ENCODE peak calls at places on chromosome 19, in six cellular contexts. E is HCT116, F is MCF 10A, T is stomach, W is esophagus muscularis mucosa, D is foreskin fibroblast. C is an unnamed sample.

GRCh38 chr19:5436101-5436947 is 18.9 kb upstream of the ZNRF4 start:
- DNase-seq in E (no peak), F (no peak), T (no peak), W (no peak), D (no peak), C (peak; percentile 87)

GRCh38 chr19:16457195-16457953 is 14.4 kb downstream of the EPS15L1 start:
- DNase-seq in E (no peak), F (peak; percentile 27), T (peak; percentile 36), W (no peak), D (no peak), C (peak; percentile 36)

GRCh38 chr19:39845621-39846175 is 481 bp downstream of the FBL start:
- DNase-seq in E (no peak), F (peak; percentile 34), T (no peak), W (no peak), D (no peak), C (no peak)

GRCh38 chr19:40608957-40609356 is 7.8 kb downstream of the LTBP4 start:
- DNase-seq in E (no peak), F (no peak), T (no peak), W (no peak), D (no peak), C (no peak)

GRCh38 chr19:37778613-37779138 is 710 bp downstream of the ZNF573 start:
- DNase-seq in E (no peak), F (peak; percentile 36), T (no peak), W (no peak), D (no peak), C (no peak)

GRCh38 chr19:20661150-20661819 is at the start of gene ZNF626:
- DNase-seq in E (no peak), F (no peak), T (peak; percentile 98), W (peak; percentile 99), D (peak; percentile 91), C (peak; percentile 86)

GRCh38 chr19:38745316-38745715 is 1.0 kb upstream of the CAPN12 start:
- DNase-seq in E (no peak), F (no peak), T (no peak), W (no peak), D (no peak), C (no peak)

GRCh38 chr19:6126335-6126974 is 9.0 kb upstream of the ACSBG2 start:
- DNase-seq in E (peak; percentile 91), F (peak; percentile 81), T (no peak), W (no peak), D (peak; percentile 48), C (no peak)

GRCh38 chr19:38880076-38880881 is 2.2 kb upstream of the RINL start:
- DNase-seq in E (no peak), F (no peak), T (no peak), W (no peak), D (no peak), C (no peak)

GRCh38 chr19:39499082-39499642 is 415 bp downstream of the DLL3 start:
- DNase-seq in E (no peak), F (no peak), T (no peak), W (no peak), D (no peak), C (peak; percentile 13)

GRCh38 chr19:17483605-17484002 is 13.3 kb downstream of the SLC27A1 start:
- DNase-seq in E (no peak), F (no peak), T (no peak), W (no peak), D (no peak), C (no peak)

GRCh38 chr19:861756-862528 is 2.5 kb downstream of the CFD start:
- DNase-seq in E (peak; percentile 63), F (peak; percentile 54), T (no peak), W (no peak), D (no peak), C (peak; percentile 44)
- TF ChIP-seq CTCF in E (peak; percentile 31), F (no peak), T (no peak), W (peak; percentile 10), D (no peak), C (peak; percentile 21)

DNA sequence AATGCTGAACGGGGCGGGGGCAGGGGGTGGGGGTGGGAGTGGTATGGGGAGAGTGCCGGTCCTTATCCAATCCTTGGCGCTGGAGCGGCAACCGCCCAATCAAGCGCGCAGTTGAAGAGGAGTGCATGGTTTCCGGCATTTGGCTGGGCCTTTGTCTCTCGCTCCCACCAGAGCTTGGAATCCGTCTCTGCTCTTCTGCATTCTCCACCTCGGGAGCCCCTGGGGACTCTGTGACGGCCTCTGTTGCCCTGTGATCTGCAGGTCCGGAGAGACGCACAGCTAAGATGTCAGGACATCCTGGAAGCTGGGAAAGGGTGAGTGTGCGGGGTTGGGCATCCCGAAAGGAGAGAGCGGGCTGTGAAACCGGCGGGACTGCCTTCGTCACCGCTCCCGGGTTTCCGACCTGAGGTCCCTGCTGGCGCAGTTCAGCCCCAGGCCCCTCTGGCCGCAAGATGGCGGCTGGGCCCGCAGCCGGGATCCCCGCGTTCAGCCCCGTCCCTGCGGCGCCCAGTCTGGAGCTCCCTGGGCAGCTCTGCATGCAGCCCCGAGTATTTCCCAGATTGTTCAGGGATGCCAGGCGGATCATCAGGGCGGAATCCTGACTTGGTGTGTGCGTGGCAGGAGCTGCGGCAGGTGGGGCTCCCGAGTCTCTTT is 53.6 kb upstream of the ZNF254 start:
- DNase-seq in E (peak; percentile 52), F (peak; percentile 95), T (peak; percentile 89), W (peak; percentile 97), D (peak; percentile 88), C (peak; percentile 73)
- TF ChIP-seq CTCF in E (no peak), F (no peak), T (no peak), W (no peak), D (no peak), C (no peak)

DNA sequence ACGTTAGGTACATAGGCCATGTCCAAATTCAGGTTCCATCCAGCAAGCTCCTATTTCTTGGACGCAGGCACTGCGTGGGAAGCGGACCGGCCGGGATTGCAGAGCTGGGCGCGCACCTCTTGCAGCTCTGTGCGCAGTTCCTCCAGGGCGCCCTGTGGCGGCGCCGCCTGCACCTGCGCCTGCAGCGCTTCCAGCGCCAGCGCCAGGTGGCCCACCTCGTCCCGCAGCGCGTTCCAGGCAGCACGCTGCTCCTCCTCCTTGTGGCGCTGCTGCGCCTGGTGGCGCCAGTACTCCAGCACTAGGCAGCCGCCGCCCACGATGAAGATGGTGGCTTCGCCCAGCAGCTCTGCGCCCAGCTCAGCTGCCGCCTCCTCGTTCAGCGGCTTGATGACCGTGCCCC is 31.1 kb downstream of the OPA3 start:
- DNase-seq in E (no peak), F (no peak), T (peak; percentile 68), W (no peak), D (no peak), C (no peak)
- TF ChIP-seq CTCF in E (no peak), F (no peak), T (peak; percentile 41), W (no peak), D (no peak), C (no peak)

DNA sequence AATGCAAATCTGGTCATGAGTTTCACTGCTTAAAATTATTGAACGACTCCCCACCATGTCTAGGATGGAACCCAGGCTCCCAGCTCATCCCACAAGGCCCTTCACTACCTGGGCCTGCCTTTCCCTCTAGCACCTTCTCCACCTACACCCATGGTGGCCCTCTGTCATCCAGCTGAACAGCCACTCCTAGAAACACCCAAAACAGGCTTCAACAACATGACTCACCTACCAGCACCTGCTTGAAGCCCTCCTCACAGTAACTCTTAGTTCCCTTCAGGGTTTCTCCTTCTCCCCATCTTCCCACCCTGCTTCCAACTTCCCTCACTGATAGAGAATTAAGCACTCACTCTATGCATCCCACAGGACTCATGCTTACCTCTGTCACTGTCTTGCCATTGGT is 6.6 kb upstream of the IGFL2 start:
- DNase-seq in E (no peak), F (no peak), T (no peak), W (peak; percentile 53), D (no peak), C (no peak)
- TF ChIP-seq CTCF in E (no peak), F (no peak), T (no peak), W (no peak), D (no peak), C (no peak)

GRCh38 chr19:51108066-51108804 is at the start of gene CTU1:
- DNase-seq in E (peak; percentile 99), F (peak; percentile 99), T (peak; percentile 98), W (peak; percentile 99), D (peak; percentile 99), C (peak; percentile 96)

GRCh38 chr19:51110666-51110971 is 2.4 kb upstream of the CTU1 start:
- DNase-seq in E (no peak), F (no peak), T (no peak), W (no peak), D (no peak), C (no peak)

GRCh38 chr19:51108805-51109146 is 567 bp upstream of the CTU1 start:
- DNase-seq in E (no peak), F (no peak), T (no peak), W (no peak), D (no peak), C (no peak)

GRCh38 chr19:51103811-51104470 is 4.3 kb downstream of the CTU1 start:
- DNase-seq in E (no peak), F (no peak), T (no peak), W (no peak), D (no peak), C (no peak)

GRCh38 chr19:51107406-51108065 is 673 bp downstream of the CTU1 start:
- DNase-seq in E (peak; percentile 15), F (no peak), T (no peak), W (no peak), D (peak; percentile 21), C (no peak)
- TF ChIP-seq CTCF in E (no peak), F (no peak), T (no peak), W (no peak), D (no peak), C (peak; percentile 0)

DNA sequence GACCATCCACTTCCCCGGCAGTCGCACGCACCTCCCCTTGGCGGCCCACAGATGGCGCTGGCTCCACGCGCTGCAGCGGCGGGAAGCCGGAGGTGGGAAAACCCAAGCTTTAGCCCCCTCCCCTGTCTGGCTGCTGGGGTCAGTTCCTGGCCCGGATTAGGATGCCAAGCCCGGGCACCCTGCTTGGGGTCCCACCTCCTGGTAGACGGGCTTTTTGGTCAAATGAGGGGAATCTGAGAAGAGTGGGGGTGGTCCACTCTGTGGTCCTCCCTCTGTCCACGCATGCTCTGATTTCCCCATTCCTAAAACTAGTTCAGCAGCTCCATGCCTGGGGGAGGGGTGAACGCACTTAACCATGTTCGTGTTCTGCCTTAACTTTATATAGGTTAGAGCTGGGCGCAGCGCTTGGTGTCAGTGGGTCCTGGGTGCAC is 8.1 kb upstream of the ADGRE2 start:
- DNase-seq in E (no peak), F (peak; percentile 43), T (no peak), W (peak; percentile 83), D (peak; percentile 2), C (peak; percentile 52)
- TF ChIP-seq CTCF in E (peak; percentile 95), F (peak; percentile 92), T (no peak), W (peak; percentile 41), D (peak; percentile 60), C (peak; percentile 76)

GRCh38 chr19:27775395-27775794 is 1437.6 kb downstream of the UQCRFS1 start:
- DNase-seq in E (no peak), F (no peak), T (no peak), W (peak; percentile 60), D (no peak), C (no peak)

GRCh38 chr19:27774827-27775226 is 1438.1 kb downstream of the UQCRFS1 start:
- DNase-seq in E (no peak), F (no peak), T (no peak), W (no peak), D (no peak), C (no peak)

GRCh38 chr19:27777242-27777641 is 1435.7 kb downstream of the UQCRFS1 start:
- DNase-seq in E (no peak), F (no peak), T (no peak), W (peak; percentile 70), D (no peak), C (no peak)

GRCh38 chr19:27776524-27776923 is 1436.4 kb downstream of the UQCRFS1 start:
- DNase-seq in E (no peak), F (no peak), T (no peak), W (no peak), D (no peak), C (no peak)

GRCh38 chr19:27776020-27776419 is 1436.9 kb downstream of the UQCRFS1 start:
- DNase-seq in E (no peak), F (peak; percentile 80), T (no peak), W (no peak), D (peak; percentile 17), C (no peak)
- TF ChIP-seq CTCF in E (peak; percentile 37), F (peak; percentile 13), T (no peak), W (peak; percentile 13), D (peak; percentile 8), C (peak; percentile 37)

C was measured in neural crest cell.